ENCODE peak calls at places on chromosomes 4 and X, in five cellular contexts. One of them, this sample, is unnamed.
A peak's percentile ranks its signal among the peaks of the same experiment; 100 is the strongest.

GRCh38 chr4:2818351-2818939 is 25.2 kb upstream of the ADD1 start:
- DNase-seq in T-cell: no peak
- DNase-seq in substantia nigra: no peak
- DNase-seq in uterus: no peak
- DNase-seq in AG09319: no peak
- DNase-seq in this sample: no peak

GRCh38 chr4:173076903-173077629 is 91.5 kb upstream of the GALNT7 start:
- DNase-seq in uterus: no peak
- DNase-seq in substantia nigra: no peak
- DNase-seq in AG09319: no peak
- DNase-seq in T-cell: no peak
- DNase-seq in this sample: peak; percentile 78

GRCh38 chrX:134999469-134999868 is 8.7 kb downstream of the SMIM10 start:
- DNase-seq in uterus: no peak
- DNase-seq in T-cell: no peak
- DNase-seq in AG09319: no peak
- DNase-seq in substantia nigra: no peak
- DNase-seq in this sample: peak; percentile 40

GRCh38 chr4:37246891-37247290 is 2.3 kb downstream of the NWD2 start:
- DNase-seq in T-cell: no peak
- DNase-seq in substantia nigra: no peak
- DNase-seq in AG09319: no peak
- DNase-seq in uterus: no peak
- DNase-seq in this sample: no peak

GRCh38 chr4:2688697-2689096 is 67.4 kb downstream of the TNIP2 start:
- DNase-seq in AG09319: no peak
- DNase-seq in T-cell: no peak
- DNase-seq in uterus: no peak
- DNase-seq in substantia nigra: no peak
- DNase-seq in this sample: no peak

GRCh38 chr4:6028168-6028567 is 9.9 kb upstream of the C4orf50 start:
- DNase-seq in uterus: no peak
- DNase-seq in T-cell: no peak
- DNase-seq in substantia nigra: no peak
- DNase-seq in AG09319: no peak
- DNase-seq in this sample: no peak

GRCh38 chrX:38278682-38279081 is 48.6 kb downstream of the RPGR start:
- DNase-seq in T-cell: no peak
- DNase-seq in uterus: no peak
- DNase-seq in AG09319: no peak
- DNase-seq in substantia nigra: no peak
- DNase-seq in this sample: peak; percentile 18

GRCh38 chrX:2848806-2849420 is 20.2 kb downstream of the GYG2 start:
- DNase-seq in substantia nigra: no peak
- DNase-seq in AG09319: no peak
- DNase-seq in uterus: no peak
- DNase-seq in T-cell: no peak
- DNase-seq in this sample: peak; percentile 64

GRCh38 chr4:129355529-129355928 is 259.6 kb downstream of the C4orf33 start:
- DNase-seq in T-cell: no peak
- DNase-seq in uterus: no peak
- DNase-seq in substantia nigra: no peak
- DNase-seq in AG09319: no peak
- DNase-seq in this sample: no peak